ENCODE peak calls at places on chromosome 10, in ten cellular contexts. L is osteocyte; D is activated CD8-positive, alpha-beta T cell treated with anti-CD3 and anti-CD28 coated beads for 36 hours; O is WTC11; Z is thoracic aorta; V is Calu3; X is brain microvascular endothelial cell; Q is colonic mucosa; I is tibial artery; G is fibroblast of lung. R is an unnamed sample.

GRCh38 chr10:29039659-29040309 is 249.1 kb upstream of the LYZL1 start:
- DNase-seq in Q (no peak), O (no peak), L (no peak), Z (no peak), D (no peak), V (no peak), X (peak), G (peak), I (no peak), R (peak)

GRCh38 chr10:11104772-11105675 is 87.4 kb downstream of the CELF2 start:
- DNase-seq in O (no peak), V (no peak), D (peak), X (no peak), Z (no peak), G (no peak), I (no peak), L (no peak), Q (no peak), R (no peak)

GRCh38 chr10:73247509-73248258 is 629 bp upstream of the DNAJC9 start:
- DNase-seq in I (no peak), G (no peak), D (no peak), L (no peak), Z (no peak), O (no peak), Q (no peak), X (no peak), V (no peak), R (no peak)

GRCh38 chr10:32378371-32379301 is 31.7 kb upstream of the EPC1 start:
- DNase-seq in I (peak), G (peak), X (peak), Q (peak), V (peak), L (peak), Z (peak), D (peak), O (peak), R (peak)

GRCh38 chr10:105150486-105150885 is 509.4 kb downstream of the SORCS3 start:
- DNase-seq in D (no peak), V (no peak), G (peak), O (no peak), X (no peak), Q (no peak), Z (no peak), I (no peak), L (no peak), R (peak)

GRCh38 chr10:13382759-13383753 is 35.0 kb upstream of the SEPHS1 start:
- DNase-seq in Q (peak), Z (no peak), D (no peak), O (peak), L (no peak), X (no peak), V (peak), G (peak), I (no peak), R (no peak)

GRCh38 chr10:5765617-5766016 is 47.6 kb downstream of the GDI2 start:
- DNase-seq in Z (no peak), I (no peak), D (no peak), O (no peak), V (no peak), Q (no peak), L (no peak), G (no peak), X (no peak), R (no peak)

GRCh38 chr10:131345691-131346090 is 34.2 kb upstream of the TCERG1L start:
- DNase-seq in O (no peak), G (no peak), I (no peak), L (no peak), Q (no peak), V (no peak), X (no peak), D (no peak), Z (no peak), R (no peak)

GRCh38 chr10:103855852-103856496 is 598 bp upstream of the SH3PXD2A start:
- DNase-seq in O (no peak), X (no peak), L (no peak), V (peak), G (no peak), Z (no peak), Q (no peak), D (no peak), I (peak), R (no peak)

GRCh38 chr10:59817806-59818205 is 64.6 kb upstream of the MRLN start:
- DNase-seq in Z (peak), Q (no peak), I (peak), O (no peak), V (no peak), L (no peak), X (peak), G (peak), D (no peak), R (no peak)

GRCh38 chr10:130762481-130762880 is 549.0 kb downstream of the TCERG1L start:
- DNase-seq in D (no peak), V (no peak), O (no peak), G (no peak), Z (no peak), L (no peak), Q (no peak), I (peak), X (no peak), R (no peak)

GRCh38 chr10:3755440-3756359 is 29.3 kb downstream of the KLF6 start:
- DNase-seq in Z (no peak), I (no peak), Q (no peak), G (peak), D (no peak), O (no peak), V (no peak), X (peak), L (peak), R (no peak)

GRCh38 chr10:74917481-74918077 is 91.2 kb downstream of the KAT6B start:
- DNase-seq in I (no peak), X (peak), Q (no peak), L (no peak), V (peak), O (no peak), Z (no peak), D (no peak), G (peak), R (peak)

GRCh38 chr10:36542493-36542892 is 582.9 kb upstream of the ANKRD30A start:
- DNase-seq in X (no peak), Q (no peak), Z (no peak), L (no peak), V (no peak), I (no peak), D (no peak), G (peak), O (no peak), R (peak)

GRCh38 chr10:69874464-69874863 is 72.8 kb downstream of the COL13A1 start:
- DNase-seq in Q (no peak), D (no peak), V (no peak), G (peak), L (no peak), X (peak), Z (no peak), O (no peak), I (no peak), R (peak)

GRCh38 chr10:18666810-18667209 is 7.6 kb downstream of the ARL5B start:
- DNase-seq in I (no peak), Q (no peak), X (no peak), D (no peak), V (no peak), G (peak), L (no peak), Z (no peak), O (no peak), R (no peak)

GRCh38 chr10:112585052-112585451 is 138.0 kb downstream of the VTI1A start:
- DNase-seq in L (no peak), I (no peak), G (peak), D (no peak), Z (peak), V (peak), X (peak), O (no peak), Q (no peak), R (no peak)

GRCh38 chr10:47383254-47384147 is 592 bp downstream of the ZNF488 start:
- DNase-seq in I (no peak), G (no peak), D (no peak), V (no peak), L (no peak), X (no peak), Q (peak), O (peak), Z (no peak), R (no peak)

GRCh38 chr10:27341001-27341400 is 100.4 kb upstream of the ACBD5 start:
- DNase-seq in X (no peak), D (no peak), Q (no peak), V (no peak), L (no peak), O (no peak), Z (no peak), G (no peak), I (no peak), R (no peak)

GRCh38 chr10:112752268-112752667 is 197.8 kb upstream of the TCF7L2 start:
- DNase-seq in L (no peak), V (no peak), Z (no peak), O (no peak), Q (no peak), I (no peak), G (peak), X (peak), D (no peak), R (no peak)

GRCh38 chr10:3475367-3475766 is 302.8 kb upstream of the PITRM1 start:
- DNase-seq in X (no peak), V (no peak), Z (no peak), O (no peak), D (no peak), L (no peak), I (no peak), Q (no peak), G (no peak), R (no peak)

GRCh38 chr10:124725171-124725631 is 19.0 kb downstream of the FAM53B start:
- DNase-seq in O (no peak), V (no peak), Q (no peak), G (no peak), X (no peak), D (no peak), Z (no peak), I (peak), L (no peak), R (no peak)

GRCh38 chr10:32911285-32912016 is 46.6 kb downstream of the ITGB1 start:
- DNase-seq in L (no peak), V (no peak), D (no peak), Z (no peak), O (no peak), G (no peak), Q (no peak), X (no peak), I (no peak), R (no peak)

GRCh38 chr10:106336874-106337273 is 827.6 kb downstream of the SORCS1 start:
- DNase-seq in X (no peak), Z (no peak), V (no peak), L (no peak), I (no peak), G (no peak), Q (no peak), O (no peak), D (no peak), R (no peak)

GRCh38 chr10:51047857-51048256 is 26.4 kb upstream of the PRKG1 start:
- DNase-seq in O (no peak), Z (no peak), Q (no peak), I (no peak), X (no peak), L (no peak), V (no peak), G (no peak), D (no peak), R (no peak)
- TF ChIP-seq CTCF in O (no peak), Z (no peak), Q (no peak), I (peak), X (peak), L (peak), V (no peak), G (peak), D (no peak), R (peak)

GRCh38 chr10:108911814-108912541 is 1011.3 kb downstream of the XPNPEP1 start:
- DNase-seq in V (no peak), I (peak), G (peak), O (peak), Q (peak), Z (no peak), D (no peak), X (no peak), L (no peak), R (no peak)
- TF ChIP-seq CTCF in V (no peak), I (no peak), G (peak), O (peak), Q (no peak), Z (no peak), D (no peak), X (peak), L (peak), R (peak)

GRCh38 chr10:100009283-100009792 is 409 bp downstream of the DNMBP start:
- DNase-seq in L (no peak), Z (no peak), X (no peak), I (no peak), O (no peak), Q (peak), G (no peak), D (peak), V (no peak), R (no peak)
- TF ChIP-seq CTCF in L (peak), Z (no peak), X (peak), I (peak), O (no peak), Q (peak), G (peak), D (peak), V (no peak), R (peak)

GRCh38 chr10:100561005-100561404 is 25.3 kb downstream of the HIF1AN start:
- DNase-seq in Z (no peak), I (no peak), D (no peak), V (no peak), G (no peak), Q (no peak), O (no peak), L (no peak), X (no peak), R (no peak)

GRCh38 chr10:100562806-100563293 is 27.1 kb downstream of the HIF1AN start:
- DNase-seq in V (peak), D (peak), O (peak), X (peak), Z (no peak), Q (no peak), G (peak), L (no peak), I (no peak), R (no peak)

GRCh38 chr10:100560248-100560647 is 24.5 kb downstream of the HIF1AN start:
- DNase-seq in V (no peak), O (no peak), X (no peak), D (no peak), G (no peak), Z (no peak), L (no peak), I (no peak), Q (no peak), R (no peak)

GRCh38 chr10:100565206-100565985 is 29.7 kb downstream of the HIF1AN start:
- DNase-seq in X (no peak), G (no peak), L (no peak), I (no peak), O (no peak), V (no peak), Z (no peak), Q (no peak), D (no peak), R (no peak)

DNA sequence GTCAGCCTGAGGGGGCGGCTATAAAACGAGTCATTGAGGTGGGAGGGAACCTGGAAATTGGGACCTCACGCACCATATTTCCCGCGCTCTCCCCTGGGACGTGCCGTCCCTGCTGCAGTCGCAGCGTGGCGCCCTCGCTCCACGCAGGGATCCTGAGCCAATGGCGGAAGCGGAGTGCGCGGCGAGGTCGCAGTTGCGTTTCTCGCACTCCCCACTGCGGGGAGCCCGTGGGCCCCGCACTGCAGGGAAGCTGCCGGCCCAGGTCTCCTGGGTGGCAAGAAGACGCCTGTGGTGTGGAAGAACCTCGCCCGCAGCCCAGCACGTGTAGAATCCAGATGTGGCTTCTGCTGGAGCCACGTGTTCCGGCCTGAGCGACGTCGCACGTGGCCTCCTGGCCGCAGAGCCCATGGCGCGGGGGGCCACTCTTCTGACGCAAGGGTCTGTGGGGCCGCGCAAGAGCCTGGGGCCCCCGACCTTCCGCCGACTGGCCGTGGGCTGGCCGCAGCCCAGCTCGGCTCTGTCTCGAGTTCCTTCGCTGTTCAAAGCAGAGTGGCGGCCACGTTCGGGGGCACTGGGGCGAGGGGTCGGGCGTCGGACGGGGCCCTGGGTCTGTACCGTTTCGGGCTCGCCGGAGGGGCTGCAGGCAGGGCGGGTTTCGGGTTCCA is 26.4 kb downstream of the HIF1AN start:
- DNase-seq in O (peak), G (peak), I (no peak), D (peak), V (peak), Z (no peak), X (peak), L (no peak), Q (peak), R (no peak)
- TF ChIP-seq CTCF in O (peak), G (peak), I (peak), D (peak), V (peak), Z (peak), X (peak), L (peak), Q (peak), R (peak)

GRCh38 chr10:49133706-49134248 is at the start of gene FAM170B:
- DNase-seq in X (no peak), D (no peak), V (no peak), I (no peak), L (peak), Q (no peak), Z (no peak), O (no peak), G (no peak), R (no peak)
- TF ChIP-seq CTCF in X (no peak), D (no peak), V (no peak), I (no peak), L (no peak), Q (no peak), Z (no peak), O (no peak), G (no peak), R (no peak)

GRCh38 chr10:61900829-61901783 is at the start of gene ARID5B:
- DNase-seq in Q (peak), G (peak), L (no peak), Z (no peak), D (peak), O (peak), X (peak), V (peak), I (no peak), R (no peak)

GRCh38 chr10:61903991-61904350 is 2.5 kb downstream of the ARID5B start:
- DNase-seq in Z (no peak), D (no peak), Q (no peak), O (no peak), L (no peak), I (no peak), V (no peak), G (no peak), X (no peak), R (no peak)

GRCh38 chr10:61903184-61903990 is 1.9 kb downstream of the ARID5B start:
- DNase-seq in L (no peak), O (no peak), G (peak), Z (no peak), V (peak), X (no peak), Q (peak), I (peak), D (peak), R (no peak)

GRCh38 chr10:61901829-61902447 is 439 bp downstream of the ARID5B start:
- DNase-seq in Q (no peak), X (peak), V (no peak), Z (no peak), G (peak), L (no peak), I (no peak), D (no peak), O (no peak), R (no peak)

GRCh38 chr10:61902448-61903183 is 1.1 kb downstream of the ARID5B start:
- DNase-seq in V (peak), Q (peak), I (no peak), Z (no peak), G (peak), X (peak), L (no peak), O (no peak), D (peak), R (no peak)
- TF ChIP-seq CTCF in V (no peak), Q (no peak), I (no peak), Z (no peak), G (peak), X (peak), L (peak), O (no peak), D (no peak), R (peak)

GRCh38 chr10:116889066-116889465 is 39.8 kb downstream of the ENO4 start:
- DNase-seq in Z (no peak), O (no peak), G (no peak), V (no peak), L (no peak), I (no peak), X (no peak), Q (no peak), D (no peak), R (no peak)
- TF ChIP-seq CTCF in Z (no peak), O (no peak), G (no peak), V (no peak), L (no peak), I (no peak), X (no peak), Q (no peak), D (no peak), R (no peak)

GRCh38 chr10:21494221-21495001 is 31.1 kb downstream of the SKIDA1 start:
- DNase-seq in I (peak), X (no peak), Q (peak), D (peak), Z (no peak), L (peak), O (peak), G (peak), V (peak), R (no peak)
- TF ChIP-seq CTCF in I (no peak), X (peak), Q (no peak), D (no peak), Z (no peak), L (no peak), O (no peak), G (no peak), V (no peak), R (peak)

DNA sequence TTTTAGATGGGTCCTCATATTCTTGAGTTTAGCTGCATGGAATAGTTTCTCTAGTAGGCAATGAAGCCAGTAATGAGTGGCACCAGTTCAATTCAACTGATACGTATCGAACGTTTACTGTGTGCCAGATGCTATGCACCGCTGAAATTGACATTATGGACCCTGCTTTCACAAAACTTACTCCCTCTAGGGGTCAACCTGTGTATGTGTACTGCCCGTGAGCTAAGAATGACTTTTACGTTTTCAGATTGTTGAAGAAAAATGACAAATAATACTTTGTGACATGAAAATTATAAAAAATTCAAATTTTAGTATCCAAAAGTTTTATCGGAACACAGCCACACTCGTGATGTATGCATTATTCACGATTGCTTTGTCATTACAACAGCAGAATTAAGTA is 95.5 kb downstream of the ZMYND11 start:
- DNase-seq in V (no peak), O (no peak), Z (no peak), D (no peak), Q (no peak), L (no peak), I (no peak), G (peak), X (no peak), R (no peak)
- TF ChIP-seq CTCF in V (peak), O (peak), Z (no peak), D (peak), Q (no peak), L (peak), I (no peak), G (peak), X (peak), R (peak)

R was measured in AG09309.